ENCODE peak calls at places on chromosomes 12 and 14, in nine cellular contexts. H is ovary, X is mesendoderm, P is MG63, A is body of pancreas, N is astrocyte of the spinal cord, V is neuronal stem cell, L is fibroblast of pulmonary artery, G is heart right ventricle. R is an unnamed sample.

GRCh38 chr14:88128811-88129210 is 123.9 kb downstream of the GPR65 start:
- DNase-seq in X (no peak), H (no peak), N (no peak), P (peak), A (no peak), G (no peak), L (peak), V (no peak), R (no peak)

GRCh38 chr14:104110491-104111209 is 25.1 kb downstream of the ASPG start:
- DNase-seq in P (no peak), V (no peak), G (no peak), A (peak), L (no peak), H (no peak), X (no peak), N (no peak), R (no peak)

GRCh38 chr14:35121026-35121886 is 534 bp downstream of the PPP2R3C start:
- DNase-seq in L (peak), P (peak), X (no peak), A (peak), H (no peak), N (no peak), V (no peak), G (peak), R (peak)

GRCh38 chr12:17079251-17079909 is 473.4 kb upstream of the LMO3 start:
- DNase-seq in N (no peak), X (peak), G (no peak), H (no peak), A (no peak), L (no peak), P (no peak), V (no peak), R (no peak)

GRCh38 chr14:68968051-68968450 is 11.1 kb downstream of the ACTN1 start:
- DNase-seq in N (no peak), G (no peak), X (no peak), A (no peak), P (no peak), H (no peak), V (no peak), L (no peak), R (no peak)

GRCh38 chr12:59040651-59041050 is 120.3 kb upstream of the LRIG3 start:
- DNase-seq in X (peak), P (peak), A (no peak), N (peak), G (no peak), H (no peak), L (peak), V (peak), R (no peak)

GRCh38 chr12:18849761-18850160 is 111.8 kb downstream of the CAPZA3 start:
- DNase-seq in P (no peak), H (no peak), L (no peak), N (peak), G (no peak), X (no peak), V (no peak), A (no peak), R (no peak)

GRCh38 chr14:28813810-28814209 is 47.2 kb downstream of the FOXG1 start:
- DNase-seq in G (no peak), A (no peak), V (no peak), X (no peak), H (no peak), N (peak), P (peak), L (peak), R (no peak)

GRCh38 chr12:46187023-46187422 is 81.8 kb downstream of the SLC38A1 start:
- DNase-seq in X (no peak), V (no peak), P (peak), G (no peak), L (peak), A (peak), H (no peak), N (peak), R (no peak)

GRCh38 chr12:81369175-81369574 is 291.3 kb downstream of the ACSS3 start:
- DNase-seq in G (no peak), N (no peak), X (no peak), A (no peak), P (no peak), H (no peak), V (no peak), L (no peak), R (no peak)

GRCh38 chr14:99649219-99649618 is 4.3 kb downstream of the HHIPL1 start:
- DNase-seq in N (peak), P (peak), H (no peak), A (no peak), V (no peak), X (no peak), G (no peak), L (peak), R (no peak)

GRCh38 chr12:120496353-120497340 is 734 bp downstream of the DYNLL1 start:
- DNase-seq in N (peak), H (peak), L (peak), G (peak), P (peak), V (peak), X (peak), A (peak), R (peak)

GRCh38 chr14:60357551-60357930 is 108.5 kb downstream of the PPM1A start:
- DNase-seq in A (no peak), H (no peak), L (no peak), V (no peak), N (no peak), G (no peak), X (peak), P (no peak), R (no peak)

GRCh38 chr12:101719566-101719965 is 19.7 kb downstream of the SYCP3 start:
- DNase-seq in N (peak), A (no peak), L (no peak), H (no peak), X (no peak), G (no peak), V (no peak), P (no peak), R (no peak)

GRCh38 chr12:67270622-67271021 is 1.5 kb downstream of the CAND1 start:
- DNase-seq in P (no peak), L (no peak), G (no peak), H (no peak), V (no peak), X (no peak), N (no peak), A (no peak), R (no peak)
- H3K4me3 ChIP-seq in P (peak), L (peak), G (peak), H (peak), V (peak), X (peak), N (peak), A (peak), R (peak)

DNA sequence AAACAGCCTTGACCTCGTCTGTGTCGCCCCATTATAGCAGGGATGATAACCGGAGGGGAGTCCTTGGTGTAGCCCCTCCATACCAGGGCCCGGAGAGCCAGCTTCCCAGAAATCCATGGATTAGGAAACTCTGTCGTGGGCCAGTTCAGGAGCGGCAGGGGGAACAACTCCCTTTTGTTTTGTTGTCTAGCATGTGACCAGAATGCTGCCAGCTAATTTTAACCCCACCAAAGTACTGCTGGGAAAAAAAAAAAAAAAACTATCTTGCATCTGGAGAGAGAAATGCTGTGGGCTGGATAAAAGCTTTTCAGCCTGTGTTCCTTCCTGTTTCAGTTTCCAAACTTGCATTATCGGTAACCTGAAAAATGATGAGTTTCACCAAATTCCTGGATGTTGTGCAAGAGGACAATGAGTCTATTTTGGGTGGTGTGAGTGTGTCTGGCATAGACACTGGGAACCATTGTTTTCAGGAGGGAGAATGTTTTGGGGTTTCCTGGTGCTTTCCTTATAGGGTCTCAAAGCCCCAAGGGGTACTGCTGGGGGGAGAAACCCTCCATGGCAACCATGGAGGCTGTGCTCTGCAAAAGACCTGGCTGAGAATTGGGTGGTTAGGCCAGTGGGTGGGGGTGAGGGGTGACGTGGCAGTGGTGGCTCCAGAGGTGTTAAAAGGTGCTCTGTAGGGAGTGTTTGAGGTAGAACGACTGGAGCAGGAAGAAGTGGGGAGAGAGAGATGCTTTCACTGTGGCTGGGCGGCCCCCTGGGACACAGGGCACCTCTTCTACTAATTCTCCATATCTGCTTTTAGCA is 14.9 kb upstream of the IRF2BPL start:
- DNase-seq in P (no peak), V (no peak), A (no peak), X (no peak), L (peak), G (no peak), H (peak), N (peak), R (peak)
- H3K4me3 ChIP-seq in P (no peak), V (no peak), A (no peak), X (no peak), L (peak), G (peak), H (peak), N (no peak), R (no peak)

GRCh38 chr12:53004178-53004577 is 2.1 kb upstream of the EIF4B start:
- DNase-seq in A (no peak), V (no peak), P (peak), X (peak), N (no peak), H (no peak), L (peak), G (no peak), R (no peak)
- H3K4me3 ChIP-seq in A (no peak), V (no peak), P (no peak), X (no peak), N (no peak), H (no peak), L (no peak), G (no peak), R (no peak)

GRCh38 chr12:124864326-124864752 is 675 bp upstream of the SCARB1 start:
- DNase-seq in G (no peak), L (no peak), H (peak), N (no peak), X (no peak), A (no peak), P (no peak), V (no peak), R (no peak)
- H3K4me3 ChIP-seq in G (peak), L (no peak), H (peak), N (no peak), X (no peak), A (no peak), P (peak), V (peak), R (peak)

GRCh38 chr14:65279958-65280357 is 132.6 kb upstream of the FUT8 start:
- DNase-seq in L (no peak), G (no peak), N (no peak), X (no peak), A (no peak), H (no peak), P (no peak), V (no peak), R (no peak)

GRCh38 chr14:65279510-65279909 is 133.0 kb upstream of the FUT8 start:
- DNase-seq in P (no peak), G (no peak), N (no peak), H (no peak), L (no peak), X (no peak), V (no peak), A (no peak), R (no peak)

GRCh38 chr14:65280653-65281052 is 131.9 kb upstream of the FUT8 start:
- DNase-seq in X (no peak), G (no peak), P (no peak), H (no peak), N (no peak), A (no peak), V (no peak), L (no peak), R (no peak)

GRCh38 chr14:65282909-65283253 is 129.6 kb upstream of the FUT8 start:
- DNase-seq in X (no peak), H (no peak), V (no peak), A (no peak), G (no peak), N (no peak), L (no peak), P (no peak), R (peak)

DNA sequence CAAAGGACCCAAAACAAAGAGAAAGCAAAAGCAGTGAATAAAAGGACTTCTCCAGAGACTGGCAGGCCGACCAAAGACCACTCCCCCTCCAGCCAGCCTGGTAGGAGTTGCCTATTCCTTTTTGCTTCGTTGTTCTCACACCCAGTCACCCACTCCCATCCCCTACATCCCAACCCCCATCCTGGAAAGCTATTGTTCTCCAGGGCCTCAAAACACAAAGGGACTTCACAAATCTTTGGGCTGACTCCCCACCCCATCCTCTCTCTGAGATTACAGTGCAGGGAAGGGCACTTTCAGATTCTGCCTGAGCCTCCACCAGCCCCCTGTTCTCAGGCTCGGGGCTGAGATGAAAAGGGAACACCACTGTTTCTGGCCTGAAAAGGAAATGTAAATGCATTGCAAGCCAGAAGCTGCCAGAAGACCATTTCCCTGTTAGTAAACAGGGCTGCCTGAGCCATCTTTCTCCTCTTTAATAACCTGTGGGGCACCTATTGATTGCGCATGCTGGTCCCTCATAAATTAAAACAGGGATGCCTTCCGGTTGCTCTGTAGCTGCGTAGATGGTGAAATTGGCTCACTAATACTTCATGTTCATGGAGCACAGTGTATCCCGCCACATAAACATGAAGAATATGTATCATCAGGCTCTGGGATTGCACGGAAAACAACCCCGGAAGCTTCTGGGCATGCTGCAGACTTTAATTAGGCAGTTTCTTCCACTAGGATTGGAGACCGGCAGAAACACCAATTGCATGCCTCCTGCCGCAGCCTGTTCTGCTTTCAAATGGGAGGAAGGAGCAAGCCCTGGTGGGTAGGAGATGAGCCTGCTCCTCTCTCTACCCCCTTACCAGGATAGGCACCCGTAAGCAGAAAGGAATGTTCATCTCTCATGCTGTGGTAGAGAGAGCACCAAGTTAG is 130.3 kb upstream of the FUT8 start:
- DNase-seq in L (peak), A (no peak), G (no peak), V (peak), N (peak), H (no peak), X (peak), P (no peak), R (peak)
- H3K4me3 ChIP-seq in L (no peak), A (no peak), G (peak), V (no peak), N (no peak), H (no peak), X (no peak), P (no peak), R (peak)

GRCh38 chr12:111766608-111767361 is at the start of gene ALDH2:
- DNase-seq in V (peak), A (peak), L (peak), P (peak), N (peak), G (peak), H (peak), X (peak), R (peak)
- H3K4me3 ChIP-seq in V (peak), A (peak), L (peak), P (peak), N (peak), G (peak), H (peak), X (peak), R (peak)

R was measured in GM12865.